ENCODE peak calls at places on chromosomes 3 and 15, in seven cellular contexts. C is aorta; J is effector memory CD4-positive, alpha-beta T cell; Z is H4; B is stimulated activated CD8-positive, alpha-beta memory T cell treated with anti-CD3 and anti-CD28 coated beads, Interleukin-15, amount 100 ng/mL, for 24 hours; D is T-helper 1 cell; S is A172. U is an unnamed sample.

GRCh38 chr15:41559489-41560177 is 621 bp downstream of the TYRO3 start:
- DNase-seq in C (no peak), J (no peak), Z (no peak), B (no peak), D (no peak), S (no peak), U (no peak)

GRCh38 chr3:105466072-105466471 is 99.4 kb downstream of the ALCAM start:
- DNase-seq in C (no peak), J (no peak), Z (no peak), B (no peak), D (no peak), S (no peak), U (no peak)

GRCh38 chr15:57421110-57421509 is 44.8 kb downstream of the CGNL1 start:
- DNase-seq in C (no peak), J (no peak), Z (no peak), B (no peak), D (no peak), S (no peak), U (no peak)

GRCh38 chr15:61794276-61794675 is 266.0 kb downstream of the VPS13C start:
- DNase-seq in C (no peak), J (no peak), Z (no peak), B (no peak), D (no peak), S (no peak), U (no peak)

GRCh38 chr3:137612293-137612692 is 151.8 kb upstream of the SOX14 start:
- DNase-seq in C (no peak), J (no peak), Z (no peak), B (no peak), D (no peak), S (no peak), U (no peak)

GRCh38 chr15:101182215-101182614 is 69.6 kb downstream of the CHSY1 start:
- DNase-seq in C (no peak), J (no peak), Z (no peak), B (no peak), D (no peak), S (no peak), U (no peak)

GRCh38 chr15:63388511-63388910 is 6.9 kb upstream of the CA12 start:
- DNase-seq in C (no peak), J (no peak), Z (no peak), B (no peak), D (no peak), S (no peak), U (no peak)

GRCh38 chr3:141360888-141361598 is 7.3 kb upstream of the ZBTB38 start:
- DNase-seq in C (no peak), J (no peak), Z (peak; percentile 82), B (no peak), D (no peak), S (peak; percentile 94), U (no peak)

GRCh38 chr3:128473737-128474136 is 7.0 kb upstream of the DNAJB8 start:
- DNase-seq in C (no peak), J (no peak), Z (no peak), B (no peak), D (no peak), S (no peak), U (no peak)

GRCh38 chr15:83734487-83734886 is 80.6 kb downstream of the ADAMTSL3 start:
- DNase-seq in C (no peak), J (no peak), Z (no peak), B (no peak), D (no peak), S (peak; percentile 9), U (no peak)

GRCh38 chr3:42228796-42229195 is 37.2 kb downstream of the CCK start:
- DNase-seq in C (no peak), J (no peak), Z (no peak), B (no peak), D (no peak), S (peak; percentile 10), U (no peak)

GRCh38 chr3:144403040-144403457 is 431.4 kb downstream of the DIPK2A start:
- DNase-seq in C (no peak), J (no peak), Z (no peak), B (no peak), D (no peak), S (peak; percentile 66), U (no peak)

GRCh38 chr15:66188464-66188863 is 65.1 kb downstream of the MEGF11 start:
- DNase-seq in C (no peak), J (no peak), Z (no peak), B (no peak), D (no peak), S (no peak), U (no peak)

GRCh38 chr3:139342054-139342453 is 1.8 kb upstream of the MRPS22 start:
- DNase-seq in C (no peak), J (no peak), Z (no peak), B (no peak), D (no peak), S (no peak), U (no peak)

GRCh38 chr3:57164217-57164605 is 942 bp downstream of the IL17RD start:
- DNase-seq in C (peak; percentile 80), J (no peak), Z (no peak), B (no peak), D (no peak), S (no peak), U (peak; percentile 84)

GRCh38 chr3:178392553-178392952 is 143.7 kb upstream of the KCNMB2 start:
- DNase-seq in C (no peak), J (no peak), Z (peak; percentile 22), B (no peak), D (no peak), S (no peak), U (no peak)

GRCh38 chr3:134644731-134645514 is 5.9 kb downstream of the KY start:
- DNase-seq in C (no peak), J (no peak), Z (no peak), B (no peak), D (no peak), S (no peak), U (no peak)

GRCh38 chr15:40044717-40045571 is 6.0 kb upstream of the SRP14 start:
- DNase-seq in C (peak; percentile 95), J (peak; percentile 67), Z (peak; percentile 86), B (peak; percentile 62), D (peak; percentile 71), S (peak; percentile 76), U (peak; percentile 97)

GRCh38 chr15:28184166-28184565 is 85.1 kb upstream of the OCA2 start:
- DNase-seq in C (no peak), J (no peak), Z (no peak), B (no peak), D (no peak), S (no peak), U (no peak)